ENCODE peak calls at places on chromosomes 5 and 9, in six cellular contexts. X is ovary, D is tibial artery, O is IMR-90, C is osteoblast, B is left ventricle myocardium inferior. Z is an unnamed sample. For H3K4me1, the result is how much of the 10 kb centered on the place peaks cover.

GRCh38 chr5:132110930-132111329 is 37.3 kb downstream of the CSF2 start:
- DNase-seq in X (no peak), D (no peak), O (peak), C (peak), B (no peak), Z (no peak)

GRCh38 chr5:103111458-103111857 is 8.5 kb downstream of the GIN1 start:
- DNase-seq in X (no peak), D (no peak), O (no peak), C (no peak), B (no peak), Z (no peak)

GRCh38 chr9:118295413-118295812 is 591.2 kb downstream of the TLR4 start:
- DNase-seq in X (no peak), D (no peak), O (no peak), C (no peak), B (no peak), Z (no peak)

GRCh38 chr5:116453920-116454319 is 120.7 kb downstream of the SEMA6A start:
- DNase-seq in X (no peak), D (no peak), O (no peak), C (no peak), B (no peak), Z (no peak)

GRCh38 chr5:110031402-110032140 is 341.8 kb downstream of the MAN2A1 start:
- DNase-seq in X (no peak), D (no peak), O (no peak), C (no peak), B (no peak), Z (no peak)

GRCh38 chr9:129886226-129887174 is 51.2 kb downstream of the USP20 start:
- DNase-seq in X (no peak), D (no peak), O (no peak), C (peak), B (no peak), Z (no peak)

GRCh38 chr5:61245486-61245885 is 83.2 kb upstream of the SMIM15 start:
- DNase-seq in X (no peak), D (no peak), O (peak), C (peak), B (no peak), Z (no peak)

GRCh38 chr9:102360846-102361245 is 622.4 kb upstream of the GRIN3A start:
- DNase-seq in X (no peak), D (no peak), O (no peak), C (no peak), B (no peak), Z (no peak)

DNA sequence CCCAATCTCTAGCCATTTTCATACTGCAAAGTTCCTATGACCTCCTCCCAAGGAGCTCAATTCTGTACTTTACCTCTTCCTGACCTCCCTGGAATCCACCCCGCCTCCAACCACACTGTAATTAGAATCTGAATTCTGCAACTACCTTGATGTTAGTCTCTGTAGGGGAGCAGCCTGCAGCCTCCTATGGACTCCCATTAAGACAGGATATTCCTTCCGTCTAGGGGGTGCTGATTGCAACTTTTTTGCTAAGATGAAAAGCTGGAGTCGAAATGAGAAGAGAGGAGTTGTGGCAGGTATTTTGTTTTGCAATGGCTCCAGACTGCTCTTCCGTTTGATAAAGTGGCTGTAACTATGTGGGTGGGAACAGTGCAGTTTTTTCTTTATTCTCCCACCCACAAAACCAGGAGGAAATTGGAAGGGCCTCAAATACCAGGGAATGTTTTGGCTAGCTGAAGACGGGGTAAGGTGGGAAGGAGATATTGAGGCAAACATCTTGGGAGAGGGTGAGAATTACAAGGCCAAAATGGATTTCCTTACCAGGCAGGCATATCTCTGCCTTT is 23.8 kb downstream of the ANXA2R start:
- DNase-seq in X (no peak), D (no peak), O (no peak), C (no peak), B (no peak), Z (no peak)
- H3K4me3 ChIP-seq in X (no peak), D (no peak), O (no peak), C (no peak), B (peak), Z (no peak)

GRCh38 chr5:96297867-96298266 is 135.2 kb downstream of the PCSK1 start:
- DNase-seq in X (no peak), D (no peak), O (peak), C (no peak), B (no peak), Z (no peak)

GRCh38 chr5:96293966-96294886 is 138.8 kb downstream of the PCSK1 start:
- DNase-seq in X (no peak), D (no peak), O (peak), C (no peak), B (no peak), Z (peak)

GRCh38 chr5:96300986-96301385 is 132.1 kb downstream of the PCSK1 start:
- DNase-seq in X (no peak), D (no peak), O (no peak), C (no peak), B (no peak), Z (no peak)

GRCh38 chr5:96294887-96295209 is 138.2 kb downstream of the PCSK1 start:
- DNase-seq in X (no peak), D (no peak), O (no peak), C (no peak), B (no peak), Z (no peak)

GRCh38 chr5:96297290-96297689 is 135.8 kb downstream of the PCSK1 start:
- DNase-seq in X (no peak), D (no peak), O (peak), C (no peak), B (no peak), Z (peak)
- H3K4me1 ChIP-seq in X (under half), D (half or more), O (under half), C (under half), B (under half), Z (under half)

DNA sequence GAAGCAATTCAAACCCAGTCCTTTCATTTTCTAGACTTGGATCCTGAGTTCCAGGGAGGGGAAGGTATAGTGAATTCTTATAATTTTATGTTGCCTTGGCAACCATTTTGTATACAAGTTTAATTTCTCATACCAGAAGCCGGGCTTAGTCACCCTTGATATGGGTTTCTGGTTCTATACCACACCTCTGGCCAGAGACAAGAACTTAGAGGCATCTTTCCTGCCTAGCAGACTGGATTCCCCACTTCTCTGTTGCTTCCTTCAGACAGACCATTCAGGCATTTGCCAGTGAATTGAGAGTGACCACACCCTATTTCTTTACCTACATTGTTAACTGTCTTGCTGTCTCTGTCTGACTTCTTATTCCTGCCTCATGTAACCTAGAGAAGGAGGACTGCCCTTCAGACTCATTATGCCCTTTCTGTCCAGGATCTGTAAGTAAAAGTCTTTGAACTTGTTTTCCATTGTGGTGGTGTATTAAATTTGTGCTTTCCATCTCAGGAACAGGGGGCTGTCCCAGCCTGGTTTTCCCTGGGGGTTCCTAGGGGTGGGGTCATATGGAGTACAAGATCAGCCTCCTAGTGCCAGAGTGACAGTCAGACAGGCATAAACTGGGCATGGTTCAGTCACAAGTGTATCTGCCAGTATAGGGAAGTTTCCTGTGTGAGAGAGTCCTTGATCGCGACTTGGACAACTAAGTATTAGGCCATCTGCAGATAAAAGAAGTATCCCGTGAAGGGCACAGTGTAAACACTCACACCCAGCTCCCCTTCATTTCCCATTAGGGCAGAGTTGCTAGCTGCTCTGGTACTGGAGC is 27.4 kb downstream of the TNFSF8 start:
- DNase-seq in X (no peak), D (no peak), O (peak), C (no peak), B (no peak), Z (no peak)
- H3K27ac ChIP-seq in X (no peak), D (no peak), O (no peak), C (no peak), B (no peak), Z (no peak)

GRCh38 chr9:87601175-87601574 is 103.5 kb downstream of the DAPK1 start:
- DNase-seq in X (no peak), D (peak), O (no peak), C (no peak), B (no peak), Z (no peak)

GRCh38 chr9:87601595-87601994 is 103.9 kb downstream of the DAPK1 start:
- DNase-seq in X (no peak), D (no peak), O (no peak), C (no peak), B (no peak), Z (no peak)

GRCh38 chr9:87603854-87604490 is 106.3 kb downstream of the DAPK1 start:
- DNase-seq in X (no peak), D (no peak), O (no peak), C (no peak), B (no peak), Z (no peak)

GRCh38 chr9:87604886-87605588 is 107.4 kb downstream of the DAPK1 start:
- DNase-seq in X (no peak), D (no peak), O (no peak), C (no peak), B (no peak), Z (no peak)

DNA sequence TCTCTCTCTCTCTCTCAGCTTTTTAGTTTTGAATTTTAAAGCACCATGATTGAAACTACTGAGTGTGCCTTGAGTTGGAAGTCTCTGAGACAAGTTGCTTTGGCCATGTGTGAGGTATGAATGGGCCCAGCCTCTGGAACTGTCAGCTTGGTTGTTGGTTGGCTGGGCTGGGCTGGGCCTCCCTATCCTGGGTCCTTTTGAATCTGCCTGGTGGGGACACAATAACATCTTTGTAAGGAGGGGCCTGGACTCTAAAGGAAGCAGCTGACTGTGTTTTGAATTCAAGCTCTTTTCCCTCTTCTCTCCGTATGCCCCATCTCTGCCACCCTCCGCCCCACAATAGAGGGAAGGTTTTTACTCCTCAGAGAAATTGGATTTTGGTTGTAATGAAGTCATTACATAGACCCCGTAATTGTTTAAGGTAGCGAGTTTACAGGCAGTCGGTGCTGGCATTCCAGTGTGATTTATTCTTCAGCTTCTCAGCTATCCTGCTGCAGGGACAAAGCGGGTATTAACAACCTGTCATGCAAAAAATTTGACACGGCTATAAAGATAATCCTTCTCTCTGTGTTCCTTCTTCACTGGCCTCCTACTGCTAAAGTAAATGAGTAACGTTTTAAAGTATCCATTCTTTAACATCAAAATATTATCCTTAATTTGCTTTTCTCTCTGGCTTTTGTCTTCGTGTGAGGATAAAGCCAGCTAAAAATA is 105.4 kb downstream of the DAPK1 start:
- DNase-seq in X (no peak), D (no peak), O (no peak), C (no peak), B (no peak), Z (no peak)
- H3K4me3 ChIP-seq in X (no peak), D (no peak), O (no peak), C (no peak), B (no peak), Z (no peak)

GRCh38 chr9:128182872-128183528 is 8.4 kb downstream of the CIZ1 start:
- DNase-seq in X (no peak), D (no peak), O (no peak), C (peak), B (no peak), Z (no peak)
- H3K4me1 ChIP-seq in X (under half), D (under half), O (under half), C (under half), B (under half), Z (under half)

DNA sequence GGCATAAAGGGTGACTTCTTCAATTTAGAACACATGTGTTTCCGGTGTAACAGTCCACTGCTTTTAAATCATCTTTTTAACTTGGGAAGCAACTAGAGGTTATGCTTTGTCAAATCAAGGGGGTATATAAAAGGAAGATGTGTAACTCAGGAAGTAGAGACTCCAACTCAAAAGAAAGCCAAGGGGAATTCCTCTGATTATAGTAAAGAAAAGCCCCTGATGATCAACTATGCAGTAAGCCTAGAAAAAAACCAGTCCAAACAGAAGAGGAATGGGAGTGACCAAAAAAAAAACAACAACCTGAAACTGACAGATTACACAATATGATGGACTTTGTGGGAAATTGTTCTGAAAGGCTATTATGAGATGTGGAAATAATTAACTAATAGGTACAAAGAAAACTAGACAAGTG is 90.3 kb downstream of the AK8 start:
- DNase-seq in X (no peak), D (no peak), O (no peak), C (no peak), B (no peak), Z (no peak)
- H3K27ac ChIP-seq in X (no peak), D (no peak), O (no peak), C (no peak), B (no peak), Z (no peak)

DNA sequence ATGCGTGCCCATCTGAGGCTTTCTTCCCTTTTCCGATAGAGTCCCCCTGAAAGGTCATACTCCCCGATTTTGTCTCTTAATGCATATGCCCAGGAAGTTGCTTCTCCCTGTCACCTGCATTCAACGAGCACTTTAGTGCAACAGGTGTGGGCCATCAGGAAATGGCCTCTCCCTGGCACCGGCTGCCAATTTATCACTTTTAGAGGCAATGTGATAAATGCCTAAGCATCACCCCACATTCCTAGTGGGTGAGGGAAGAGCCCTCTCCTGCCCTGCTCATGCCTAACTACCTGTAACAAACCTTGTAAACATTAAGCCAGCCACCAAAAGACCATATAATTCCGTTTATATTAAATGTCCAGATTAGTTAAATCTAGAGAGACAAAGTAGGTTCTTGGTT is 1.1 kb upstream of the SNAPC3 start:
- DNase-seq in X (no peak), D (no peak), O (no peak), C (no peak), B (no peak), Z (no peak)
- H3K4me3 ChIP-seq in X (no peak), D (no peak), O (no peak), C (no peak), B (no peak), Z (no peak)

GRCh38 chr5:112275671-112276070 is 143.4 kb downstream of the EPB41L4A start:
- DNase-seq in X (no peak), D (no peak), O (no peak), C (no peak), B (no peak), Z (no peak)

GRCh38 chr5:112264666-112265065 is 154.4 kb downstream of the EPB41L4A start:
- DNase-seq in X (no peak), D (no peak), O (no peak), C (no peak), B (no peak), Z (no peak)

GRCh38 chr5:112267231-112267630 is 151.8 kb downstream of the EPB41L4A start:
- DNase-seq in X (no peak), D (no peak), O (no peak), C (no peak), B (no peak), Z (no peak)

DNA sequence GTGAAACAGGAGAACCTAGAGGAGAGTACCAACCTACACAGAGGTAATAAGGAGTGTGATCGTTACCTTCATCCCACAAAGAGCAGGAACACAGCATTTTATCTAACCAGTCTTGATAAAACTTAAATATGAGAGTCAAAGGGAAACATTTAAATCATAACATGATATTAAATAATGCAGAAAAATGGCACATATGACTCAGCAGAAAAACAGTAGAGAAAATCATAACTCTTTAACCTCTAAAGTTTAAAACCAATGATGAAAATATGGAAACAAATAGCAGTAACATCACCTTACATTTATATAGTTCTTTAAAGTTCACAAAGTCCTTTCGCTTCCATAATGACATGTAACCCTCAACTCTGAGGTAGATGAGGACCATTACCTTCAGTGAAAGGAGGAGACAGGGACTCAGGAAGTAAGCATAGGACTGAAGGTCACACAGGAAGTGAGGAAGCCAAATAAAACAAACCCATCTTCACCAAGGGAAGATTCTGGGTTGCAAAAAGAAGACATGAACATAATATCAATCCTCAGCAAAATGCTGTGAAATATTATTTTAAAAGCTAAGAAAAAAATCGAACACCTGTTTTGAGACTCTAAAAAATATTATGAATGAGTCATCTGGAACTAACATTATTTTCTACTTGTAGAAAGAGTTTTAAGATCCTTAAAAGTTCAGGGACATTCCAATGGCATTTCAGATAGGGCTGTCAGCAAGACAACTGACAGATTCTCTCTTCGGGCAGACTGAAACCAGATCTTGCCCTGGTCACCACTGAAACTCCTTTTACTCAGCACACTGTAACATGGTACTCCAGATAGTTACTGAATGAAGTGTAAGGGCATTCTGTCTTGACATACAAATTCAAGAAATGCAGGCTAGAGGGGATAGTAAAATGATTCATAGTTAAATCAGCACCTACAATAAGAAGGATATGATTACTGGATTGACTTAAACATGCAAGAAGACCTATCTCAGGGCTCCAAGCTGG is 148.5 kb downstream of the EPB41L4A start:
- DNase-seq in X (no peak), D (no peak), O (no peak), C (peak), B (no peak), Z (no peak)
- H3K4me1 ChIP-seq in X (under half), D (under half), O (under half), C (under half), B (under half), Z (under half)

GRCh38 chr9:121851641-121852091 is 200.2 kb downstream of the DAB2IP start:
- DNase-seq in X (peak), D (no peak), O (no peak), C (no peak), B (peak), Z (no peak)
- H3K27ac ChIP-seq in X (peak), D (peak), O (no peak), C (no peak), B (peak), Z (no peak)

GRCh38 chr9:124007468-124008306 is 3.9 kb upstream of the LHX2 start:
- DNase-seq in X (no peak), D (no peak), O (no peak), C (peak), B (no peak), Z (no peak)
- H3K4me3 ChIP-seq in X (no peak), D (no peak), O (no peak), C (no peak), B (peak), Z (no peak)